ENCODE peak calls at places on chromosomes 5 and 9, in four cellular contexts. Z is HepG2, Y is H1, J is K562. O is an unnamed sample. For H3K4me1, the result is how much of the 10 kb centered on the place peaks cover.

GRCh38 chr5:1190915-1191314 is 10.5 kb upstream of the SLC6A19 start:
- DNase-seq in Z (no peak), J (no peak), Y (no peak), O (no peak)

GRCh38 chr9:87714819-87715218 is 11.1 kb upstream of the CTSL start:
- DNase-seq in Z (peak), J (peak), Y (no peak), O (no peak)

GRCh38 chr9:88745281-88746001 is 210.5 kb downstream of the NXNL2 start:
- DNase-seq in Z (no peak), J (no peak), Y (no peak), O (no peak)

GRCh38 chr5:181191526-181192336 is 13.3 kb downstream of the TRIM7 start:
- DNase-seq in Y (peak), Z (peak), J (peak), O (peak)

GRCh38 chr9:5510360-5510931 is at the start of gene PDCD1LG2:
- DNase-seq in Z (no peak), Y (no peak), J (no peak), O (no peak)

GRCh38 chr5:2960309-2960708 is 208.8 kb upstream of the IRX2 start:
- DNase-seq in J (no peak), Z (no peak), Y (no peak), O (no peak)

GRCh38 chr5:119452373-119453044 is at the start of gene HSD17B4:
- DNase-seq in J (peak), Y (peak), Z (peak), O (peak)

GRCh38 chr5:124064956-124065355 is 553.0 kb downstream of the CSNK1G3 start:
- DNase-seq in Y (no peak), J (no peak), Z (no peak), O (no peak)

GRCh38 chr9:93656426-93657222 is 80.2 kb downstream of the PHF2 start:
- DNase-seq in J (no peak), Y (no peak), Z (no peak), O (no peak)

GRCh38 chr5:137845472-137845871 is 22.2 kb upstream of the MYOT start:
- DNase-seq in J (no peak), Y (no peak), Z (no peak), O (no peak)

GRCh38 chr9:95529910-95530309 is 13.1 kb upstream of the PTCH1 start:
- DNase-seq in Z (no peak), Y (no peak), J (no peak), O (no peak)

GRCh38 chr9:95533996-95534680 is 17.4 kb upstream of the PTCH1 start:
- DNase-seq in Y (no peak), Z (no peak), J (no peak), O (no peak)

DNA sequence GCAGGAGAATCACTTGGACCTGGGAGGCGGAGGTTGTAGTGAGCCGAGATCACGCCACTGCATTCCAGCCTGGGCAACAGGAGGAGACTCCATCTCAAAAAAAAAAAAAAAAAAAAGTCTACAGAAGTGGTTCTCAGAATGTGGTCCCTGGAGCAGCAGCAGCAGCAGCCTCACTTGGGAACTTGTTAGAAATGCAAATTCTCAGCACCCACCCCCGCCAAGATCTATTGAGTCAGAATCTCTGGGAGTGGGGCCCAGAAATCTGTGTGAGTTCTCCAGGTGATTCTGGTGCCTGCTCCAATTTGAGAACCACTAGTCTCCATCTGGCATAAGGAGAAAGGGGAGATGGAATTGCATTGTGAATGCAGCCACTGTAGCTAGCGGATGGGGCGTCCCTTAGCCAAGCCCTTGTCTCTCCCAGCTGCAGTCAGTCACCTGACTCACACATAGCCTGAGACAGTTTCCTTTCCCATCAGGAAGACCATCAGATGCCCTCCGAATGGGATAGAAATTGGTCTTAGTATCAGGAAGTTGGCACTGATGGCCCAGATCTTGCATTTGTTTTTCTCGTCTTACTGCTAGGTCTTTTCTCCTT is 12.2 kb upstream of the PTCH1 start:
- DNase-seq in Y (no peak), Z (no peak), J (no peak), O (no peak)
- TF ChIP-seq FOSL1 in Y (no peak), Z (no peak), J (no peak), O (no peak)

DNA sequence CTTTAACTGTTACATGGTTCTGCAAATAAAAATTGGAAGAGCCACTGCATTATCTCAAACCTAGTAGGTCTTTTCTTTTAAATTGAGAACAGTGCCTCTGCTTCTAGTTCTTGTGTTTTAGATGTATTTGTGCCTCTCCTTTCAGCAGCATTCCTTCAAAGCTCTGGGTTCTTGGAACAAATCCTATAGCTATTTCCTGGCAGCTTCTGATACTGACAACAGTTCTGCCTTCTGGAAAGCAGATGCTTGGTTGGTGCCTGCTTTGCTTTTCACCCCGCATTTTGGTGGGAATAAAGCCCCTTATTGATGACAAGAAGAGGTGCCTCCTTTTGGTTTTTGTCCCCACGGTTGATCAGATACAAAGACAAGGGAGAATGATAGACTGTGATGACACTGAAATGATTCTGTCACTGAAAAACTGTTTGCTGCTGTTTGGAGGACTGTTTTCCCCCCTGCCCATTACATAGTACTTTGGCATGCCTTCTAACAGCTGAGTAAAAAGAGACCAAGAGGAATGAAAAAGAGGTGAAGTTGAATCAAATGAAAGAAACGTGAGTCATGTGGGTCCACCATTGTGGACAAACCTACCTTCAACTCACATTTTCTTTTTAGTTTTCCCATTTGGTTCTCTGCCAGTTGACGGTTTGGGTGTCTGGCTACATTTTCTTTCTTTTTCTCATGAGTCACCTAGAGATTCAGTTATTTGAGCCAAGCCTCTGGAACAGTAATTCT is 5.6 kb downstream of the PTCD2 start:
- DNase-seq in Y (no peak), Z (no peak), J (no peak), O (no peak)
- TF ChIP-seq ATF3 in Y (no peak), Z (no peak), J (no peak), O (no peak)

GRCh38 chr9:4106744-4107143 is 193.1 kb downstream of the GLIS3 start:
- DNase-seq in Y (no peak), J (no peak), Z (no peak), O (no peak)
- H3K4me1 ChIP-seq in Y (under half), J (under half), Z (under half), O (under half)

DNA sequence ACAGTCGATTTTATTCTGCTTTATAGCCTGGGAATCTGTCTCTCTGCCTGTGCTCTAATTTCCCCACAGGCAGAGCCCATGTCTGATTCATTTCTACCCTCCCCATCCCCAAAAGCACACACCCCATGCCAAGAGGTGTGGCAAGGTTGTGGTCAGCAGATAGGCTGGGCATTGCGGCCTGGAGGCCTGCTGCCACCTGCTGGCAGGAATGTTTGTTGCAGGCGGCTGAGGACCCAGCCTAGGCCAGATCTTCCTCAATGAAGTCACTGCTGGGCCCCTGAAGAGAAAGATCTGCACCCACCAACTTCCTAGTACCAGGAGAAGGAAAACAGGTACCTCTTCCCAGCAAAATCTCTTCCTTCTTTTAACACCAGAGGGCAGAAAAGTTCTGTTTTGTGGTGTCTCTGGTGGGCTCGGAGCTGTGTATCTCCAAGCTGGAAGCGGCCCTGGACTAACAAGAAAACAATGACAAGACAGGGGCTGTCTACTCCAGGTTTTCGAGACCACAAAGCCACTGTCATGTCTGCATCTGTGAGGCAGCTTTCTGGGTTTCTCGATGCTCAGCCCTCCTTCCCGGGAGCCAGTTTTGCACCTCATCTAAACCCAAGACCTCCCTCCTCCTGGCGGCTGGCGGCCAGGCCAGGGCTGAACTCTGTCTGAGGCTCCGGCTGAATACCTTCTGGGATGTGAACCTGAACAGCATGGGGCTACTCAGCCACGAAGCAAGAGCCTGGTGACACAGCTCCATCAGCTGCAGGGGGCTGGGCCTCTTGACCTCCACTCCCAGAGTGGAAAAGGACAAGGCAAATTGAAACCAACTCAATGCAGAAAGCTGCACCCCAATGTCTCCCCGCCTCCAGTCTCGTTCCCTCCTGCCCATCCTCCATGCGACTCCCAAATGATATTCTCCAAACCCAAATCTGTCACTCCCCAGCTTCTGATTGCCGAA is 4.9 kb downstream of the ANKS6 start:
- DNase-seq in J (peak), Z (peak), Y (peak), O (peak)
- TF ChIP-seq FOSL1 in J (peak), Z (no peak), Y (no peak), O (no peak)

O was measured in HCT116.